ENCODE peak calls at places on chromosomes 6 and 20, in four cellular contexts. One of them, this sample, is unnamed.

GRCh38 chr20:24950128-24950835 is 1.2 kb downstream of the CST7 start:
- DNase-seq in psoas muscle: no peak
- DNase-seq in NCI-H2081: no peak
- DNase-seq in cerebellar cortex: no peak
- DNase-seq in this sample: no peak

GRCh38 chr6:109073344-109074235 is 21.1 kb downstream of the SESN1 start:
- DNase-seq in psoas muscle: no peak
- DNase-seq in NCI-H2081: peak; percentile 58
- DNase-seq in cerebellar cortex: peak; percentile 87
- DNase-seq in this sample: peak; percentile 34

GRCh38 chr6:156379946-156380707 is 397.1 kb upstream of the ARID1B start:
- DNase-seq in psoas muscle: no peak
- DNase-seq in NCI-H2081: no peak
- DNase-seq in cerebellar cortex: no peak
- DNase-seq in this sample: no peak

GRCh38 chr6:157217198-157217893 is 106.0 kb downstream of the TMEM242 start:
- DNase-seq in psoas muscle: no peak
- DNase-seq in NCI-H2081: no peak
- DNase-seq in cerebellar cortex: no peak
- DNase-seq in this sample: no peak

GRCh38 chr6:34519971-34520644 is 36.0 kb downstream of the SPDEF start:
- DNase-seq in psoas muscle: no peak
- DNase-seq in NCI-H2081: no peak
- DNase-seq in cerebellar cortex: no peak
- DNase-seq in this sample: no peak

GRCh38 chr6:30830438-30830837 is 53.9 kb upstream of the DDR1 start:
- DNase-seq in psoas muscle: no peak
- DNase-seq in NCI-H2081: no peak
- DNase-seq in cerebellar cortex: no peak
- DNase-seq in this sample: no peak

GRCh38 chr6:170087946-170088348 is 202.9 kb downstream of the DLL1 start:
- DNase-seq in psoas muscle: no peak
- DNase-seq in NCI-H2081: no peak
- DNase-seq in cerebellar cortex: no peak
- DNase-seq in this sample: peak; percentile 8

GRCh38 chr20:39777610-39778009 is 815.5 kb downstream of the DHX35 start:
- DNase-seq in psoas muscle: no peak
- DNase-seq in NCI-H2081: no peak
- DNase-seq in cerebellar cortex: no peak
- DNase-seq in this sample: no peak

GRCh38 chr20:61753196-61753942 is 312.3 kb downstream of the TAF4 start:
- DNase-seq in psoas muscle: no peak
- DNase-seq in NCI-H2081: no peak
- DNase-seq in cerebellar cortex: no peak
- DNase-seq in this sample: no peak

GRCh38 chr6:2209226-2209809 is 36.1 kb downstream of the GMDS start:
- DNase-seq in psoas muscle: no peak
- DNase-seq in NCI-H2081: peak; percentile 79
- DNase-seq in cerebellar cortex: peak; percentile 64
- DNase-seq in this sample: no peak

GRCh38 chr6:19842030-19842429 is 4.9 kb downstream of the ID4 start:
- DNase-seq in psoas muscle: no peak
- DNase-seq in NCI-H2081: no peak
- DNase-seq in cerebellar cortex: no peak
- DNase-seq in this sample: no peak

GRCh38 chr6:281469-282103 is 10.7 kb upstream of the DUSP22 start:
- DNase-seq in psoas muscle: no peak
- DNase-seq in NCI-H2081: no peak
- DNase-seq in cerebellar cortex: no peak
- DNase-seq in this sample: no peak

GRCh38 chr6:142926177-142926493 is 18.8 kb downstream of the HIVEP2 start:
- DNase-seq in psoas muscle: no peak
- DNase-seq in NCI-H2081: no peak
- DNase-seq in cerebellar cortex: no peak
- DNase-seq in this sample: no peak

GRCh38 chr20:57708694-57709673 is 831 bp downstream of the PMEPA1 start:
- DNase-seq in psoas muscle: peak; percentile 46
- DNase-seq in NCI-H2081: peak; percentile 24
- DNase-seq in cerebellar cortex: no peak
- DNase-seq in this sample: peak; percentile 59

GRCh38 chr20:23404196-23404595 is 17.1 kb downstream of the NAPB start:
- DNase-seq in psoas muscle: no peak
- DNase-seq in NCI-H2081: no peak
- DNase-seq in cerebellar cortex: no peak
- DNase-seq in this sample: no peak

GRCh38 chr20:61953789-61954125 is 111.9 kb downstream of the TAF4 start:
- DNase-seq in psoas muscle: no peak
- DNase-seq in NCI-H2081: peak; percentile 10
- DNase-seq in cerebellar cortex: no peak
- DNase-seq in this sample: no peak

GRCh38 chr6:155001482-155001881 is 6.4 kb downstream of the TIAM2 start:
- DNase-seq in psoas muscle: no peak
- DNase-seq in NCI-H2081: no peak
- DNase-seq in cerebellar cortex: no peak
- DNase-seq in this sample: no peak

GRCh38 chr20:51365670-51366069 is 176.8 kb downstream of the NFATC2 start:
- DNase-seq in psoas muscle: no peak
- DNase-seq in NCI-H2081: no peak
- DNase-seq in cerebellar cortex: no peak
- DNase-seq in this sample: no peak

GRCh38 chr6:146546440-146546839 is 2.8 kb downstream of the RAB32 start:
- DNase-seq in psoas muscle: no peak
- DNase-seq in NCI-H2081: no peak
- DNase-seq in cerebellar cortex: no peak
- DNase-seq in this sample: no peak

GRCh38 chr6:42448391-42448790 is 3.3 kb downstream of the TRERF1 start:
- DNase-seq in psoas muscle: no peak
- DNase-seq in NCI-H2081: no peak
- DNase-seq in cerebellar cortex: no peak
- DNase-seq in this sample: no peak

GRCh38 chr6:117552618-117553017 is 49.7 kb downstream of the GOPC start:
- DNase-seq in psoas muscle: no peak
- DNase-seq in NCI-H2081: no peak
- DNase-seq in cerebellar cortex: no peak
- DNase-seq in this sample: no peak

GRCh38 chr6:148811472-148811871 is 64.6 kb downstream of the UST start:
- DNase-seq in psoas muscle: no peak
- DNase-seq in NCI-H2081: no peak
- DNase-seq in cerebellar cortex: peak; percentile 50
- DNase-seq in this sample: no peak

This sample was measured in gastrocnemius medialis.